ENCODE peak calls at places on chromosomes 6 and 20, in six cellular contexts. W, C, V, S, D and Q are unnamed samples.

GRCh38 chr20:19552144-19552895 is 205.7 kb upstream of the RIN2 start:
- DNase-seq in W (peak; percentile 49), C (peak; percentile 25), V (peak; percentile 3), S (peak; percentile 57), D (peak; percentile 71), Q (peak; percentile 26)

GRCh38 chr6:71211799-71212198 is 76.8 kb upstream of the OGFRL1 start:
- DNase-seq in W (no peak), C (no peak), V (no peak), S (no peak), D (no peak), Q (no peak)

GRCh38 chr6:149934249-149935156 is 7.3 kb upstream of the ULBP2 start:
- DNase-seq in W (peak; percentile 73), C (peak; percentile 65), V (peak; percentile 77), S (peak; percentile 78), D (peak; percentile 35), Q (peak; percentile 70)

GRCh38 chr6:14664616-14665315 is 547.2 kb downstream of the CD83 start:
- DNase-seq in W (no peak), C (no peak), V (no peak), S (no peak), D (no peak), Q (no peak)

GRCh38 chr6:1624848-1625341 is 15.2 kb downstream of the FOXC1 start:
- DNase-seq in W (no peak), C (no peak), V (peak; percentile 62), S (no peak), D (no peak), Q (no peak)

GRCh38 chr6:31203345-31203979 is 33.0 kb upstream of the POU5F1 start:
- DNase-seq in W (no peak), C (peak; percentile 51), V (peak; percentile 71), S (peak; percentile 33), D (no peak), Q (no peak)

GRCh38 chr6:52162940-52163908 is 23.0 kb upstream of the IL17A start:
- DNase-seq in W (no peak), C (peak; percentile 38), V (peak; percentile 30), S (no peak), D (no peak), Q (no peak)

GRCh38 chr6:69622230-69622629 is 174.6 kb downstream of the LMBRD1 start:
- DNase-seq in W (no peak), C (no peak), V (no peak), S (peak; percentile 4), D (no peak), Q (no peak)

GRCh38 chr6:107185570-107185969 is 70.3 kb upstream of the BEND3 start:
- DNase-seq in W (no peak), C (peak; percentile 21), V (peak; percentile 11), S (peak; percentile 9), D (peak; percentile 57), Q (no peak)

GRCh38 chr6:54860132-54860531 is 13.6 kb downstream of the FAM83B start:
- DNase-seq in W (no peak), C (no peak), V (no peak), S (no peak), D (no peak), Q (no peak)

GRCh38 chr20:49297605-49298530 is 20.0 kb upstream of the ZNFX1 start:
- DNase-seq in W (no peak), C (no peak), V (no peak), S (no peak), D (peak; percentile 58), Q (no peak)

GRCh38 chr6:133170602-133171001 is 70.6 kb upstream of the EYA4 start:
- DNase-seq in W (no peak), C (peak; percentile 6), V (peak; percentile 53), S (no peak), D (no peak), Q (no peak)

GRCh38 chr20:23049933-23050838 is 714 bp upstream of the THBD start:
- DNase-seq in W (peak; percentile 71), C (peak; percentile 81), V (no peak), S (peak; percentile 30), D (peak; percentile 75), Q (peak; percentile 92)

GRCh38 chr6:112337209-112337638 is 9.9 kb upstream of the RFPL4B start:
- DNase-seq in W (peak; percentile 53), C (peak; percentile 62), V (peak; percentile 83), S (peak; percentile 52), D (no peak), Q (peak; percentile 51)

GRCh38 chr20:40154514-40154913 is 534.5 kb downstream of the MAFB start:
- DNase-seq in W (no peak), C (no peak), V (no peak), S (no peak), D (no peak), Q (no peak)

GRCh38 chr6:84645000-84645399 is 119.4 kb downstream of the TBX18 start:
- DNase-seq in W (no peak), C (peak; percentile 19), V (peak; percentile 59), S (no peak), D (no peak), Q (no peak)

GRCh38 chr6:71509142-71509541 is 220.5 kb downstream of the OGFRL1 start:
- DNase-seq in W (no peak), C (no peak), V (peak; percentile 43), S (no peak), D (no peak), Q (no peak)

GRCh38 chr6:110448846-110449544 is 27.4 kb downstream of the SLC22A16 start:
- DNase-seq in W (no peak), C (no peak), V (no peak), S (no peak), D (no peak), Q (no peak)

GRCh38 chr20:37276494-37277252 is 12.8 kb upstream of the MANBAL start:
- DNase-seq in W (peak; percentile 59), C (peak; percentile 51), V (peak; percentile 94), S (peak; percentile 68), D (peak; percentile 53), Q (no peak)
- TF ChIP-seq CTCF in W (no peak), C (peak; percentile 42), V (peak; percentile 62), S (peak; percentile 32), D (no peak), Q (no peak)

DNA sequence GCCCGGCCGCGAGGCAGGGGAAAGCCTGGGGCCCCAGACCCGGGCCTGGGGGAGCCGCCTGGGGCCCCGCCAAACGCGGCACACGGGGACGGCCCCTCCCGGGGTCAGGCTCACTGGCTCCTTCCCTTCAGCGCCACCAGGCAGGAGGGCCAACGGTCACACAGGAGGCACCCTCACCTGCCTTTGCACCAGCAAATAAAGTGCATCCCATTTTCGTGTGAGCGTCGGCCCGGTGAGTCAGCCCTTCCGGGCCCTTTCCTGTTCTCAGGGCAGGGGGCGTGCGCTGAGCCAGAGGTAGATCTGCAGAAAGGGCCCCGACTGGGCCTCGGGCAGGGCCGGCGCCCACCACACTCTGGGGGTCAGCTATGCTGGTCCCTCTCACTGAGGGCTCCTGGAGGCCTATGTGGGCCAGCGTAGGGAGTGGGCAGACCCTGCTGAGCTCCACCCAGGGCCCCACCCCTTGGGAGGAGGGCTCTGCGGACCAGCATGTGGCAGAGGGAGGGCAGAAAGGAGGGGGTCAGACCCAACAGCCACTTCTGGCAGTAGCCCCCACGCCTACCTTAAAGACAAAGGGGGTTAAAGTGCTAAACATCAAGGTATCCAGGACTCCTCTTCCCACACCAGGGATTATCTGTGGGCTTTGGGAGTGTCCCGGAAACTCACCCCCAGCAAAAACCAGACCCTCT is 931 bp upstream of the UCKL1 start:
- DNase-seq in W (peak; percentile 71), C (peak; percentile 82), V (peak; percentile 49), S (peak; percentile 69), D (peak; percentile 55), Q (no peak)
- TF ChIP-seq POLR2A in W (no peak), C (peak; percentile 62), V (no peak), S (no peak), D (peak; percentile 46), Q (no peak)

GRCh38 chr20:39108746-39109145 is 146.6 kb downstream of the DHX35 start:
- DNase-seq in W (no peak), C (peak; percentile 17), V (peak; percentile 27), S (no peak), D (no peak), Q (no peak)
- H3K4me3 ChIP-seq in W (no peak overlapping the region), C (no peak overlapping the region), V (no peak overlapping the region), S (no peak overlapping the region), D (no peak overlapping the region), Q (no peak overlapping the region)

GRCh38 chr6:292506-293184 is 358 bp downstream of the DUSP22 start:
- DNase-seq in W (peak; percentile 79), C (peak; percentile 57), V (peak; percentile 24), S (peak; percentile 75), D (peak; percentile 88), Q (peak; percentile 80)
- TF ChIP-seq CTCF in W (no peak), C (no peak), V (no peak), S (no peak), D (no peak), Q (no peak)

GRCh38 chr20:7966176-7966575 is 25.9 kb upstream of the HAO1 start:
- DNase-seq in W (no peak), C (no peak), V (no peak), S (no peak), D (no peak), Q (no peak)

GRCh38 chr20:7967199-7967844 is 27.1 kb upstream of the HAO1 start:
- DNase-seq in W (no peak), C (no peak), V (peak; percentile 6), S (no peak), D (no peak), Q (no peak)

GRCh38 chr20:7976015-7976414 is 35.8 kb upstream of the HAO1 start:
- DNase-seq in W (no peak), C (no peak), V (peak; percentile 34), S (no peak), D (no peak), Q (no peak)

GRCh38 chr20:7974785-7975435 is 34.7 kb upstream of the HAO1 start:
- DNase-seq in W (no peak), C (no peak), V (no peak), S (no peak), D (no peak), Q (no peak)

GRCh38 chr20:7971536-7972285 is 31.5 kb upstream of the HAO1 start:
- DNase-seq in W (no peak), C (no peak), V (peak; percentile 10), S (no peak), D (no peak), Q (no peak)
- TF ChIP-seq POLR2A in W (no peak), C (no peak), V (no peak), S (no peak), D (no peak), Q (no peak)

DNA sequence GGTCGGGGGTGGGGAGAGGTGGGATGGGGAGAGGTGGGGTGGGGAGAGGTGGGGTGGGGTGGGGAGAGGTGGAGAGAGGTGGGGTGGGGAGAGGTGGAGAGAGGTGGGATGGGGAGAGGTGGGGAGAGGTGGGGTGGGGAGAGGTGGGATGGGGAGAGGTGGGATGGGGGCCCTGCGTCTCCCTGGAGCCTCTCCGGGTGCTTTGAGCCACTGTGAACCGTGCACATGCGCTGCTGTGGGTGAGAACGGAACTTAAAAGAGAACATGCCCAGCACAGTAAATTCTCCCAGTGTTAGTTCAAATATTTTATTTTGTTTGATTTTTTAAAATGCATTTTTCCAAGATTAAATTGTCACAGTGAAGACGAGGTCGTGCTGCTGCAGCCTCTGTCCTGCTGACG is 16.7 kb downstream of the SS18L1 start:
- DNase-seq in W (no peak), C (no peak), V (no peak), S (no peak), D (no peak), Q (no peak)
- H3K4me3 ChIP-seq in W (no peak overlapping the region), C (no peak overlapping the region), V (no peak overlapping the region), S (no peak overlapping the region), D (no peak overlapping the region), Q (no peak overlapping the region)